ENCODE peak calls at places on chromosomes 11 and 22, in nine cellular contexts. One of them, this sample, is unnamed.

GRCh38 chr11:1193326-1194230 is 29.3 kb upstream of the MUC5B start:
- DNase-seq in nephron progenitor cell: no peak
- DNase-seq in cardiac fibroblast: no peak
- DNase-seq in left lung: peak; percentile 71
- DNase-seq in NCI-H82: no peak
- DNase-seq in activated T-helper 1 cell treated with anti-CD3 and anti-CD28 coated beads, Interleukin-2, amount 50 U/mL, for 16 hours: peak; percentile 2
- DNase-seq in HCEC 1CT: no peak
- DNase-seq in SK-N-DZ: no peak
- DNase-seq in glutamatergic neuron: no peak
- DNase-seq in this sample: no peak

GRCh38 chr11:124672531-124673215 is 866 bp downstream of the SIAE start:
- DNase-seq in nephron progenitor cell: no peak
- DNase-seq in cardiac fibroblast: no peak
- DNase-seq in left lung: no peak
- DNase-seq in NCI-H82: no peak
- DNase-seq in activated T-helper 1 cell treated with anti-CD3 and anti-CD28 coated beads, Interleukin-2, amount 50 U/mL, for 16 hours: no peak
- DNase-seq in HCEC 1CT: no peak
- DNase-seq in SK-N-DZ: no peak
- DNase-seq in glutamatergic neuron: no peak
- DNase-seq in this sample: no peak

GRCh38 chr22:36833073-36833472 is 16.2 kb upstream of the PVALB start:
- DNase-seq in nephron progenitor cell: no peak
- DNase-seq in cardiac fibroblast: no peak
- DNase-seq in left lung: no peak
- DNase-seq in NCI-H82: no peak
- DNase-seq in activated T-helper 1 cell treated with anti-CD3 and anti-CD28 coated beads, Interleukin-2, amount 50 U/mL, for 16 hours: no peak
- DNase-seq in HCEC 1CT: no peak
- DNase-seq in SK-N-DZ: no peak
- DNase-seq in glutamatergic neuron: no peak
- DNase-seq in this sample: no peak

GRCh38 chr22:30327864-30328345 is 1.2 kb upstream of the TBC1D10A start:
- DNase-seq in nephron progenitor cell: no peak
- DNase-seq in cardiac fibroblast: no peak
- DNase-seq in left lung: no peak
- DNase-seq in NCI-H82: peak; percentile 10
- DNase-seq in activated T-helper 1 cell treated with anti-CD3 and anti-CD28 coated beads, Interleukin-2, amount 50 U/mL, for 16 hours: no peak
- DNase-seq in HCEC 1CT: no peak
- DNase-seq in SK-N-DZ: no peak
- DNase-seq in glutamatergic neuron: no peak
- DNase-seq in this sample: no peak

GRCh38 chr11:78958444-78958843 is 383.8 kb upstream of the NARS2 start:
- DNase-seq in nephron progenitor cell: no peak
- DNase-seq in cardiac fibroblast: no peak
- DNase-seq in left lung: no peak
- DNase-seq in NCI-H82: no peak
- DNase-seq in activated T-helper 1 cell treated with anti-CD3 and anti-CD28 coated beads, Interleukin-2, amount 50 U/mL, for 16 hours: no peak
- DNase-seq in HCEC 1CT: no peak
- DNase-seq in SK-N-DZ: no peak
- DNase-seq in glutamatergic neuron: no peak
- DNase-seq in this sample: no peak

GRCh38 chr11:95132956-95133355 is 43.3 kb downstream of the ENDOD1 start:
- DNase-seq in nephron progenitor cell: no peak
- DNase-seq in cardiac fibroblast: no peak
- DNase-seq in left lung: no peak
- DNase-seq in NCI-H82: no peak
- DNase-seq in activated T-helper 1 cell treated with anti-CD3 and anti-CD28 coated beads, Interleukin-2, amount 50 U/mL, for 16 hours: no peak
- DNase-seq in HCEC 1CT: no peak
- DNase-seq in SK-N-DZ: no peak
- DNase-seq in glutamatergic neuron: no peak
- DNase-seq in this sample: no peak

GRCh38 chr11:108817971-108818370 is 153.1 kb downstream of the DDX10 start:
- DNase-seq in nephron progenitor cell: no peak
- DNase-seq in cardiac fibroblast: no peak
- DNase-seq in left lung: no peak
- DNase-seq in NCI-H82: no peak
- DNase-seq in activated T-helper 1 cell treated with anti-CD3 and anti-CD28 coated beads, Interleukin-2, amount 50 U/mL, for 16 hours: no peak
- DNase-seq in HCEC 1CT: no peak
- DNase-seq in SK-N-DZ: no peak
- DNase-seq in glutamatergic neuron: no peak
- DNase-seq in this sample: no peak

GRCh38 chr11:126267650-126268049 is 1.0 kb downstream of the SRPRA start:
- DNase-seq in nephron progenitor cell: no peak
- DNase-seq in cardiac fibroblast: no peak
- DNase-seq in left lung: no peak
- DNase-seq in NCI-H82: no peak
- DNase-seq in activated T-helper 1 cell treated with anti-CD3 and anti-CD28 coated beads, Interleukin-2, amount 50 U/mL, for 16 hours: no peak
- DNase-seq in HCEC 1CT: no peak
- DNase-seq in SK-N-DZ: no peak
- DNase-seq in glutamatergic neuron: no peak
- DNase-seq in this sample: no peak

GRCh38 chr11:7437706-7438105 is 47.6 kb upstream of the OLFML1 start:
- DNase-seq in nephron progenitor cell: no peak
- DNase-seq in cardiac fibroblast: no peak
- DNase-seq in left lung: no peak
- DNase-seq in NCI-H82: no peak
- DNase-seq in activated T-helper 1 cell treated with anti-CD3 and anti-CD28 coated beads, Interleukin-2, amount 50 U/mL, for 16 hours: no peak
- DNase-seq in HCEC 1CT: peak; percentile 40
- DNase-seq in SK-N-DZ: no peak
- DNase-seq in glutamatergic neuron: no peak
- DNase-seq in this sample: no peak

This sample was measured in epithelial cell of prostate.